ENCODE peak calls at places on chromosomes 4 and X, in seven cellular contexts. One of them, this sample, is unnamed.

GRCh38 chrX:20461576-20461975 is 194.9 kb upstream of the RPS6KA3 start:
- DNase-seq in HepG2: no peak
- DNase-seq in HCT116: no peak
- DNase-seq in SK-N-SH: no peak
- DNase-seq in H1: no peak
- DNase-seq in GM12878: no peak
- DNase-seq in K562: no peak
- DNase-seq in this sample: no peak

GRCh38 chr4:7247521-7247920 is 55.2 kb downstream of the SORCS2 start:
- DNase-seq in HepG2: no peak
- DNase-seq in SK-N-SH: no peak
- DNase-seq in HCT116: no peak
- DNase-seq in H1: no peak
- DNase-seq in GM12878: no peak
- DNase-seq in K562: no peak
- DNase-seq in this sample: no peak

GRCh38 chr4:187606581-187606980 is 389.0 kb upstream of the ZFP42 start:
- DNase-seq in GM12878: no peak
- DNase-seq in K562: peak
- DNase-seq in HCT116: peak
- DNase-seq in HepG2: peak
- DNase-seq in SK-N-SH: peak
- DNase-seq in H1: no peak
- DNase-seq in this sample: peak

GRCh38 chr4:7777017-7777710 is 162.5 kb downstream of the AFAP1 start:
- DNase-seq in H1: no peak
- DNase-seq in GM12878: no peak
- DNase-seq in HCT116: no peak
- DNase-seq in HepG2: no peak
- DNase-seq in K562: no peak
- DNase-seq in SK-N-SH: no peak
- DNase-seq in this sample: no peak

GRCh38 chrX:34873500-34874225 is 68.9 kb upstream of the FAM47B start:
- DNase-seq in HCT116: no peak
- DNase-seq in GM12878: no peak
- DNase-seq in HepG2: no peak
- DNase-seq in SK-N-SH: no peak
- DNase-seq in H1: no peak
- DNase-seq in K562: no peak
- DNase-seq in this sample: no peak

GRCh38 chrX:42615161-42615563 is 162.8 kb downstream of the PPP1R2C start:
- DNase-seq in HCT116: peak
- DNase-seq in H1: no peak
- DNase-seq in GM12878: no peak
- DNase-seq in SK-N-SH: no peak
- DNase-seq in HepG2: no peak
- DNase-seq in K562: no peak
- DNase-seq in this sample: no peak

GRCh38 chr4:173529505-173530325 is at the start of gene HAND2:
- DNase-seq in H1: no peak
- DNase-seq in K562: peak
- DNase-seq in HepG2: no peak
- DNase-seq in HCT116: no peak
- DNase-seq in GM12878: no peak
- DNase-seq in SK-N-SH: peak
- DNase-seq in this sample: no peak

GRCh38 chr4:22679518-22679897 is 13.2 kb upstream of the GBA3 start:
- DNase-seq in H1: no peak
- DNase-seq in HCT116: no peak
- DNase-seq in GM12878: no peak
- DNase-seq in SK-N-SH: no peak
- DNase-seq in K562: no peak
- DNase-seq in HepG2: no peak
- DNase-seq in this sample: no peak

GRCh38 chr4:8910822-8911310 is 39.2 kb upstream of the HMX1 start:
- DNase-seq in SK-N-SH: no peak
- DNase-seq in HepG2: no peak
- DNase-seq in K562: no peak
- DNase-seq in GM12878: no peak
- DNase-seq in HCT116: no peak
- DNase-seq in H1: no peak
- DNase-seq in this sample: no peak

GRCh38 chr4:184590196-184590595 is 59.1 kb downstream of the CASP3 start:
- DNase-seq in HCT116: no peak
- DNase-seq in SK-N-SH: no peak
- DNase-seq in H1: no peak
- DNase-seq in K562: no peak
- DNase-seq in HepG2: no peak
- DNase-seq in GM12878: no peak
- DNase-seq in this sample: no peak

GRCh38 chr4:114654607-114655006 is 56.0 kb downstream of the UGT8 start:
- DNase-seq in H1: no peak
- DNase-seq in GM12878: no peak
- DNase-seq in HepG2: no peak
- DNase-seq in K562: no peak
- DNase-seq in HCT116: no peak
- DNase-seq in SK-N-SH: no peak
- DNase-seq in this sample: no peak

GRCh38 chr4:124206779-124207605 is 505.5 kb downstream of the ANKRD50 start:
- DNase-seq in H1: no peak
- DNase-seq in K562: no peak
- DNase-seq in HepG2: no peak
- DNase-seq in HCT116: no peak
- DNase-seq in GM12878: no peak
- DNase-seq in SK-N-SH: no peak
- DNase-seq in this sample: no peak

GRCh38 chr4:99628040-99628439 is 29.6 kb downstream of the C4orf54 start:
- DNase-seq in HepG2: no peak
- DNase-seq in K562: no peak
- DNase-seq in H1: no peak
- DNase-seq in HCT116: no peak
- DNase-seq in GM12878: no peak
- DNase-seq in SK-N-SH: no peak
- DNase-seq in this sample: no peak

GRCh38 chrX:97639526-97639925 is 755.8 kb downstream of the RPA4 start:
- DNase-seq in K562: no peak
- DNase-seq in GM12878: no peak
- DNase-seq in SK-N-SH: no peak
- DNase-seq in HepG2: no peak
- DNase-seq in HCT116: no peak
- DNase-seq in H1: peak
- DNase-seq in this sample: no peak

GRCh38 chr4:66606215-66606614 is 935.9 kb upstream of the EPHA5 start:
- DNase-seq in H1: no peak
- DNase-seq in GM12878: no peak
- DNase-seq in K562: no peak
- DNase-seq in HCT116: no peak
- DNase-seq in SK-N-SH: no peak
- DNase-seq in HepG2: no peak
- DNase-seq in this sample: no peak

GRCh38 chrX:105375816-105376215 is 155.3 kb upstream of the TEX13A start:
- DNase-seq in SK-N-SH: no peak
- DNase-seq in H1: no peak
- DNase-seq in HCT116: no peak
- DNase-seq in K562: no peak
- DNase-seq in HepG2: no peak
- DNase-seq in GM12878: no peak
- DNase-seq in this sample: no peak

GRCh38 chr4:161767116-161767515 is 396.7 kb downstream of the FSTL5 start:
- DNase-seq in GM12878: no peak
- DNase-seq in H1: no peak
- DNase-seq in HCT116: no peak
- DNase-seq in SK-N-SH: no peak
- DNase-seq in K562: no peak
- DNase-seq in HepG2: no peak
- DNase-seq in this sample: no peak

GRCh38 chrX:40514376-40514775 is 66.4 kb upstream of the ATP6AP2 start:
- DNase-seq in GM12878: no peak
- DNase-seq in H1: no peak
- DNase-seq in HepG2: peak
- DNase-seq in HCT116: no peak
- DNase-seq in SK-N-SH: no peak
- DNase-seq in K562: peak
- DNase-seq in this sample: no peak

GRCh38 chr4:157043131-157043530 is 32.8 kb upstream of the GLRB start:
- DNase-seq in H1: no peak
- DNase-seq in HCT116: no peak
- DNase-seq in SK-N-SH: peak
- DNase-seq in K562: no peak
- DNase-seq in HepG2: peak
- DNase-seq in GM12878: no peak
- DNase-seq in this sample: peak

GRCh38 chr4:68348577-68348976 is 1.3 kb downstream of the YTHDC1 start:
- DNase-seq in GM12878: no peak
- DNase-seq in SK-N-SH: no peak
- DNase-seq in HCT116: no peak
- DNase-seq in H1: no peak
- DNase-seq in HepG2: no peak
- DNase-seq in K562: no peak
- DNase-seq in this sample: no peak

GRCh38 chr4:135032670-135033069 is 831.1 kb upstream of the PABPC4L start:
- DNase-seq in HepG2: no peak
- DNase-seq in SK-N-SH: no peak
- DNase-seq in HCT116: no peak
- DNase-seq in H1: no peak
- DNase-seq in K562: no peak
- DNase-seq in GM12878: no peak
- DNase-seq in this sample: no peak

DNA sequence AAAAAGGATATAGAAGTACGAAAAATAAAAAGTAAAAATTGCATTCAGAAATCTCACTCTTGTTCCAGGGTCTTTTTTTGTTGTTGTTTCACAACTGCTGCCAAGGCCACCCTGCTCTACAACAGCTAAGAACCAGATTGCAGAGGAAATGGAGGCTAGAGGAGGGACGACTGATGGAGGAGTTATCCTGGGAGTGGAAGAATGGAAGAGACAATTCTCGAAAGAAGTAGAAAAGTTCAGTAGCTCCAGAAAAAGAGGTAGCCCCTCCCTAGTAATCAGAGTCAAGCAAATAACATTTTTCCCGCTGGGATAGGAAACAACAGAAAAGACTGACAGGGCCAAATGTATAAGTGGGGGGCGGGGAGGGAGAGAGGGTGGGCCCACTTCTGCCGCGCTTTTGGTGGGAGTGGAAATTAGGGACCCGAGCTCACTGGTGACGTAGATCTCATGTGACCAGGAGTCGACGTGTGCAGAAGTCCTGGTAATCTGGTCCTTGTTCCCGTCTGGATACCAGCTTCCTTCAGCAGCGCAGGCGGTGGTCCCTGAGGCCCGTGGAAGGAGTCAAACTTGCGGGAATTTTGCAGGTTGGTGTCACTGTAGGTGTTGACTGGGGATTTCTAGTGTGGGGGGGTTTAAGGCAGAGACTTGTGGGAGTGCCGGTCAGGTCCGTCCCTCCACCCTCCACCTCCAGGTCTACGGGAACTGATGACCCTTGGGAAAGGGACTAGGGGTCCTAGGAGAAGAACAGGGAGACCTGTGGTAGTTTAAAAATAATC is at the start of gene TCEAL9:
- DNase-seq in H1: no peak
- DNase-seq in HCT116: peak
- DNase-seq in K562: peak
- DNase-seq in GM12878: no peak
- DNase-seq in HepG2: peak
- DNase-seq in SK-N-SH: peak
- DNase-seq in this sample: no peak
- TF ChIP-seq JUND in H1: no peak
- TF ChIP-seq JUND in HCT116: no peak
- TF ChIP-seq JUND in K562: no peak
- TF ChIP-seq JUND in GM12878: no peak
- TF ChIP-seq JUND in HepG2: no peak
- TF ChIP-seq JUND in SK-N-SH: no peak
- TF ChIP-seq JUND in this sample: no peak

DNA sequence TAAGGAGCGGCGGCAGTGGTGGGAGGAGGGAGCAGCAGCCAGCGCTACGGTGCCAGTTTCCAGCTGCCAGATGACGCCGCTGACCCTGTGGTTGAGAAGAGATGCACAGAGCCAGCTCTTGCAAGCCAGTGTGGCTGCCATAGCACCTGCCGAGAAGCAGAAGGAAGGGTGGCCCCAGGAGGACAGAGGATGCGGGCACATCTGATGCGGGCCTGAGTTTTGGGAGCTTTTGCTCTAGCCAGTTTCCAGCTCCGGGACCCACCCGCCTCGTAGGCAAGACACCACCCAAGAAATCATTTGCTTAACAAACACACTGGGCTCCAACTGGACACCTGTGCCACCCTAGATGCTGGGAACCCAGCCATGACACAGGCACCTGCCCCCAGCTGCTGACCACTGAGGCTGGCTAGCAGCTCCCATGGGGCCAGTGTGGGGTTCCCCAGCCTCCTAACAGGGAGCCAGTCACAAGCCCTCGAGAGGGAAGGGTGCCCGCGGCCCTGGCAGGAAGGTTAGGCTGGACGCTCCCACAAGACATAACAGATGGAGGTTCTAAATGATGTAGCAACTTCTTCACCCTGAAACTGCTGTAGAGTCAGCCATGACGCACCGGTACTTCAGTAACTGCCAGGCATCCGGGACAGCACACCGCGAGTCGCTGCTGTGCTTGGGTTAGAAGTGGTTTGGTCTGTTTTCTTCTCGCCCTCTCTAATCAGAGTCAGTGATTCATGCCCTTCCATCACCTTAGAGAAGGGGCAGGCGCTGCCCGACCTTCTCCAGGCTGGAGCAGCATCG is 8.9 kb downstream of the MSANTD1 start:
- DNase-seq in SK-N-SH: no peak
- DNase-seq in H1: no peak
- DNase-seq in HCT116: no peak
- DNase-seq in K562: no peak
- DNase-seq in HepG2: no peak
- DNase-seq in GM12878: peak
- DNase-seq in this sample: no peak
- TF ChIP-seq JUND in SK-N-SH: no peak
- TF ChIP-seq JUND in H1: no peak
- TF ChIP-seq JUND in HCT116: no peak
- TF ChIP-seq JUND in K562: no peak
- TF ChIP-seq JUND in HepG2: no peak
- TF ChIP-seq JUND in GM12878: no peak
- TF ChIP-seq JUND in this sample: no peak

DNA sequence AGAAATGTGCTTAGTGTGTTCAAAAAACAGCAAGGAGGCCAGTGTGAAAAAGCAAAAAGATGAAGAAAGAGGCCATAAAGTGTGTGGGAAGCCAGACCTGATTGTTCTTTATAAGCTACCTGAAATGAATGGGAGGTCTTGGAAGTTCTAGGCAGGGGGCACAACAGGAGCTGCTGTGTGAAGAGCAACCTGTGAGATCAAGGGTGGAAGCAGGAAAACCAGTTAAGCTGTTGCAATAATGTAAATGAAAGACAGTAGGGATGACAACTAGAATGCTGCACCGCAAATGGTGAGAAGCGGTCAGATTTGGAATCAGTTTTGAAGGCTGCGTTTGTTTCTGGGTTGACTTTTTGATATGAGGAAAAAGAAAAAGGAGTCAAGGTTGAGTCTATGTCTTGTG is 123.5 kb downstream of the TMEM144 start:
- DNase-seq in HepG2: no peak
- DNase-seq in SK-N-SH: no peak
- DNase-seq in HCT116: no peak
- DNase-seq in GM12878: no peak
- DNase-seq in K562: no peak
- DNase-seq in H1: no peak
- DNase-seq in this sample: no peak
- TF ChIP-seq JUND in HepG2: no peak
- TF ChIP-seq JUND in SK-N-SH: no peak
- TF ChIP-seq JUND in HCT116: no peak
- TF ChIP-seq JUND in GM12878: no peak
- TF ChIP-seq JUND in K562: no peak
- TF ChIP-seq JUND in H1: no peak
- TF ChIP-seq JUND in this sample: no peak

GRCh38 chr4:149845643-149846208 is 30.1 kb upstream of the IQCM start:
- DNase-seq in H1: no peak
- DNase-seq in HepG2: no peak
- DNase-seq in SK-N-SH: no peak
- DNase-seq in HCT116: no peak
- DNase-seq in GM12878: no peak
- DNase-seq in K562: no peak
- DNase-seq in this sample: no peak
- TF ChIP-seq JUND in H1: no peak
- TF ChIP-seq JUND in HepG2: no peak
- TF ChIP-seq JUND in SK-N-SH: no peak
- TF ChIP-seq JUND in HCT116: no peak
- TF ChIP-seq JUND in GM12878: no peak
- TF ChIP-seq JUND in K562: no peak
- TF ChIP-seq JUND in this sample: no peak

This sample was measured in T47D.